ENCODE peak calls at places on chromosomes 11 and 22, in six cellular contexts. One of them, this sample, is unnamed.

GRCh38 chr11:56905936-56906335 is 82.8 kb upstream of the OR5AK2 start:
- DNase-seq in PC-3: peak; percentile 59
- DNase-seq in thoracic aorta: no peak
- DNase-seq in tibial nerve: no peak
- DNase-seq in BJ: no peak
- DNase-seq in skeletal muscle cell: no peak
- DNase-seq in this sample: no peak

GRCh38 chr11:93895106-93895862 is 44.9 kb upstream of the VSTM5 start:
- DNase-seq in thoracic aorta: no peak
- DNase-seq in tibial nerve: no peak
- DNase-seq in BJ: peak; percentile 53
- DNase-seq in skeletal muscle cell: no peak
- DNase-seq in PC-3: peak; percentile 95
- DNase-seq in this sample: peak; percentile 79

GRCh38 chr11:26028294-26028954 is 303.5 kb upstream of the ANO3 start:
- DNase-seq in PC-3: peak; percentile 11
- DNase-seq in thoracic aorta: no peak
- DNase-seq in tibial nerve: no peak
- DNase-seq in skeletal muscle cell: peak; percentile 39
- DNase-seq in BJ: peak; percentile 23
- DNase-seq in this sample: peak; percentile 9

GRCh38 chr11:134037093-134037908 is 31.6 kb upstream of the JAM3 start:
- DNase-seq in skeletal muscle cell: no peak
- DNase-seq in tibial nerve: peak; percentile 58
- DNase-seq in PC-3: peak; percentile 27
- DNase-seq in thoracic aorta: no peak
- DNase-seq in BJ: no peak
- DNase-seq in this sample: no peak

GRCh38 chr22:17199131-17199731 is 20.0 kb downstream of the ADA2 start:
- DNase-seq in skeletal muscle cell: peak; percentile 5
- DNase-seq in tibial nerve: no peak
- DNase-seq in BJ: no peak
- DNase-seq in PC-3: no peak
- DNase-seq in thoracic aorta: no peak
- DNase-seq in this sample: no peak

GRCh38 chr22:17234144-17234623 is 14.9 kb upstream of the ADA2 start:
- DNase-seq in skeletal muscle cell: no peak
- DNase-seq in tibial nerve: no peak
- DNase-seq in thoracic aorta: no peak
- DNase-seq in PC-3: no peak
- DNase-seq in BJ: no peak
- DNase-seq in this sample: no peak

GRCh38 chr22:23529166-23530103 is 50.7 kb downstream of the IGLL1 start:
- DNase-seq in BJ: no peak
- DNase-seq in tibial nerve: no peak
- DNase-seq in skeletal muscle cell: no peak
- DNase-seq in PC-3: no peak
- DNase-seq in thoracic aorta: no peak
- DNase-seq in this sample: no peak

GRCh38 chr11:92225563-92226308 is 1.1 kb downstream of the FAT3 start:
- DNase-seq in BJ: no peak
- DNase-seq in PC-3: no peak
- DNase-seq in tibial nerve: peak; percentile 12
- DNase-seq in skeletal muscle cell: no peak
- DNase-seq in thoracic aorta: no peak
- DNase-seq in this sample: no peak

GRCh38 chr22:40504285-40505249 is 132.0 kb downstream of the MRTFA start:
- DNase-seq in thoracic aorta: no peak
- DNase-seq in tibial nerve: no peak
- DNase-seq in skeletal muscle cell: no peak
- DNase-seq in PC-3: no peak
- DNase-seq in BJ: no peak
- DNase-seq in this sample: no peak

GRCh38 chr11:119594639-119595249 is 134.3 kb downstream of the NECTIN1 start:
- DNase-seq in tibial nerve: no peak
- DNase-seq in PC-3: peak; percentile 85
- DNase-seq in BJ: peak; percentile 19
- DNase-seq in skeletal muscle cell: peak; percentile 49
- DNase-seq in thoracic aorta: no peak
- DNase-seq in this sample: no peak

GRCh38 chr11:15300282-15300681 is 185.6 kb downstream of the INSC start:
- DNase-seq in BJ: no peak
- DNase-seq in tibial nerve: no peak
- DNase-seq in skeletal muscle cell: no peak
- DNase-seq in thoracic aorta: no peak
- DNase-seq in PC-3: no peak
- DNase-seq in this sample: no peak

GRCh38 chr11:66112041-66112491 is 42.0 kb downstream of the PACS1 start:
- DNase-seq in PC-3: no peak
- DNase-seq in BJ: no peak
- DNase-seq in tibial nerve: no peak
- DNase-seq in thoracic aorta: no peak
- DNase-seq in skeletal muscle cell: no peak
- DNase-seq in this sample: no peak

GRCh38 chr11:61071208-61071681 is 31.0 kb upstream of the CD5 start:
- DNase-seq in BJ: no peak
- DNase-seq in skeletal muscle cell: no peak
- DNase-seq in tibial nerve: no peak
- DNase-seq in PC-3: no peak
- DNase-seq in thoracic aorta: no peak
- DNase-seq in this sample: no peak

GRCh38 chr11:85316967-85317366 is 310.2 kb downstream of the DLG2 start:
- DNase-seq in BJ: no peak
- DNase-seq in PC-3: no peak
- DNase-seq in thoracic aorta: no peak
- DNase-seq in tibial nerve: no peak
- DNase-seq in skeletal muscle cell: no peak
- DNase-seq in this sample: no peak

GRCh38 chr11:107770546-107770945 is 58.7 kb upstream of the SLN start:
- DNase-seq in tibial nerve: no peak
- DNase-seq in thoracic aorta: no peak
- DNase-seq in skeletal muscle cell: no peak
- DNase-seq in PC-3: peak; percentile 51
- DNase-seq in BJ: peak; percentile 16
- DNase-seq in this sample: peak; percentile 17

GRCh38 chr11:45245237-45246045 is 40.7 kb downstream of the SYT13 start:
- DNase-seq in thoracic aorta: no peak
- DNase-seq in PC-3: no peak
- DNase-seq in tibial nerve: no peak
- DNase-seq in BJ: no peak
- DNase-seq in skeletal muscle cell: no peak
- DNase-seq in this sample: no peak

GRCh38 chr11:118265954-118266353 is 1.9 kb upstream of the MPZL2 start:
- DNase-seq in skeletal muscle cell: no peak
- DNase-seq in tibial nerve: no peak
- DNase-seq in thoracic aorta: no peak
- DNase-seq in PC-3: peak; percentile 31
- DNase-seq in BJ: no peak
- DNase-seq in this sample: no peak

GRCh38 chr11:65786786-65787636 is at the start of gene OVOL1:
- DNase-seq in BJ: no peak
- DNase-seq in tibial nerve: no peak
- DNase-seq in PC-3: peak; percentile 93
- DNase-seq in thoracic aorta: no peak
- DNase-seq in skeletal muscle cell: no peak
- DNase-seq in this sample: no peak

GRCh38 chr11:111764621-111765020 is 1.6 kb downstream of the PPP2R1B start:
- DNase-seq in PC-3: peak; percentile 73
- DNase-seq in skeletal muscle cell: no peak
- DNase-seq in tibial nerve: no peak
- DNase-seq in BJ: no peak
- DNase-seq in thoracic aorta: no peak
- DNase-seq in this sample: no peak

GRCh38 chr11:94128171-94128745 is 383 bp upstream of the PANX1 start:
- DNase-seq in skeletal muscle cell: no peak
- DNase-seq in thoracic aorta: no peak
- DNase-seq in PC-3: no peak
- DNase-seq in tibial nerve: no peak
- DNase-seq in BJ: no peak
- DNase-seq in this sample: no peak

GRCh38 chr11:4041731-4042391 is 52.7 kb upstream of the RRM1 start:
- DNase-seq in tibial nerve: no peak
- DNase-seq in BJ: no peak
- DNase-seq in skeletal muscle cell: no peak
- DNase-seq in thoracic aorta: no peak
- DNase-seq in PC-3: no peak
- DNase-seq in this sample: no peak

GRCh38 chr11:63549411-63549810 is 12.8 kb downstream of the PLAAT4 start:
- DNase-seq in PC-3: no peak
- DNase-seq in tibial nerve: no peak
- DNase-seq in skeletal muscle cell: no peak
- DNase-seq in BJ: no peak
- DNase-seq in thoracic aorta: no peak
- DNase-seq in this sample: no peak

GRCh38 chr22:25764270-25765015 is 22.5 kb downstream of the MYO18B start:
- DNase-seq in skeletal muscle cell: no peak
- DNase-seq in BJ: no peak
- DNase-seq in thoracic aorta: no peak
- DNase-seq in tibial nerve: no peak
- DNase-seq in PC-3: no peak
- DNase-seq in this sample: no peak

GRCh38 chr11:99069831-99070444 is 49.2 kb downstream of the CNTN5 start:
- DNase-seq in thoracic aorta: no peak
- DNase-seq in skeletal muscle cell: peak; percentile 4
- DNase-seq in PC-3: peak; percentile 39
- DNase-seq in tibial nerve: no peak
- DNase-seq in BJ: no peak
- DNase-seq in this sample: no peak

GRCh38 chr11:119717839-119718534 is 11.0 kb downstream of the NECTIN1 start:
- DNase-seq in skeletal muscle cell: no peak
- DNase-seq in tibial nerve: no peak
- DNase-seq in PC-3: no peak
- DNase-seq in thoracic aorta: no peak
- DNase-seq in BJ: no peak
- DNase-seq in this sample: no peak

GRCh38 chr11:19201737-19202605 is at the start of gene CSRP3:
- DNase-seq in thoracic aorta: no peak
- DNase-seq in PC-3: no peak
- DNase-seq in BJ: no peak
- DNase-seq in tibial nerve: no peak
- DNase-seq in skeletal muscle cell: no peak
- DNase-seq in this sample: no peak

GRCh38 chr11:117535870-117536411 is 208.3 kb downstream of the CEP164 start:
- DNase-seq in PC-3: no peak
- DNase-seq in BJ: no peak
- DNase-seq in skeletal muscle cell: no peak
- DNase-seq in thoracic aorta: no peak
- DNase-seq in tibial nerve: no peak
- DNase-seq in this sample: no peak

DNA sequence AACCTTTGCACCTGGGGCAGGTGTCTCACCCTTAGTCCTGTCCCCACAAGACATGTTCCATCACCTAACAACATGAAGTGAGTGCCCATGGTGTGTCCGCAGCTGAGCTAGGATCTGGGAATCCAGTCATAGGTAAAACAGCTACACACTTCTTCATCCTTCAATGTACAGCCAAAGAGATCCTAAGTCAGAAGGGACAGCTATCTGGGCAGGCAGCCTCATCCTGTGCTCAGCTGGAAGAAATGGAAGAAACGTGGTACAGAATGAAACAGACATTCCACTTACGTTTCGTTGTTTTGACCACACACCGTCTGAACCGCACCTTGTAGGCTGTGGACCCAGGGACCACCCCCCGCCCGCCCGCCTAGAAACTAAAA is 30.8 kb downstream of the PDGFB start:
- DNase-seq in tibial nerve: no peak
- DNase-seq in skeletal muscle cell: no peak
- DNase-seq in thoracic aorta: no peak
- DNase-seq in PC-3: peak; percentile 13
- DNase-seq in BJ: no peak
- DNase-seq in this sample: no peak
- H3K4me3 ChIP-seq in tibial nerve: no peak overlapping the region
- H3K4me3 ChIP-seq in skeletal muscle cell: no peak overlapping the region
- H3K4me3 ChIP-seq in thoracic aorta: no peak overlapping the region
- H3K4me3 ChIP-seq in PC-3: peak overlapping the region; percentile 56
- H3K4me3 ChIP-seq in BJ: no peak overlapping the region
- H3K4me3 ChIP-seq in this sample: no peak overlapping the region

DNA sequence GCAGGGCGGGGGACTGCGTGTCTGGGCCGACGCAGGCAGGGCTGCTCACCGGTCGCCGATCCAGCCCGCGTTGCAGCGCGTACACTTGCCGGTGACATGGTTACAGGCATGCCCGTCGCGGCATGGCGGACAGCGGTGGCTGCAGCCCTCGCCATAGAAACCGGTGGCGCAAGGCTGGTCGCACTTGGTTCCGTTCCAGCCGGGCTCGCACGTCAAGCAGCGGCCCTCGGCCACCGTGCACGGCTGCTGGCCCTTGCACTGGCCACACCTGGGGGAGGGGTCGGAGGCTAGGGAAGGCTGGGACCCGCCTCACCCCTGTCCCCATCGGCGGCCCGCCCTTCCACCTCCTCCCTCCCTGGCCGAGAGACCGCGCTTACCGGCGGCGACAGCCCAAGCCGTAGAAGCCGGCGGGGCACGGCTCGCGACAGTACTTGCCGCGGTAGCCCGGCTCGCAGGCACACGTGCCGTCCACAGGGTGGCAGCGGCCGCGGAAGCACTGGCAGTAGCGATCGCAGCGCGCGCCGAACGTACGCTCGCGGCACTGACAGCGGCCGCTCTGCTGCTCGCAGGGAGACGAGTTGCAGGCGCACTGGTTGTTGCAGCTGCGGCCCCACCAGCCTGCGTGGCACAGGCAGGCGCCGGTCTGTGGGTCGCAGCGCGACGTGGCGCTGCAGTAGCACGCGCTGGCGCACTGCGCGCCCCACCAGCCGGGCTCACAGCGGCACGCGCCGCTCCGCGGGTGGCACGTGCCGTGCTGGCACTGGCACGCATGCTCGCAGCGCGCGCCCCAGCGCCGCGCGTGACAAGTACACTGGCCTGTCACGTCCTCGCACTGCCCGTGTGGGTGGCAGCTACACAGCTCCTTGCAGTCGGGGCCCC is 6.7 kb downstream of the SCARF2 start:
- DNase-seq in tibial nerve: no peak
- DNase-seq in PC-3: peak; percentile 63
- DNase-seq in skeletal muscle cell: no peak
- DNase-seq in thoracic aorta: no peak
- DNase-seq in BJ: no peak
- DNase-seq in this sample: no peak
- H3K4me3 ChIP-seq in tibial nerve: no peak overlapping the region
- H3K4me3 ChIP-seq in PC-3: peak overlapping the region; percentile 56
- H3K4me3 ChIP-seq in skeletal muscle cell: no peak overlapping the region
- H3K4me3 ChIP-seq in thoracic aorta: peak overlapping the region; percentile 58
- H3K4me3 ChIP-seq in BJ: no peak overlapping the region
- H3K4me3 ChIP-seq in this sample: no peak overlapping the region

GRCh38 chr22:31748490-31748889 is 1.4 kb downstream of the PRR14L start:
- DNase-seq in thoracic aorta: no peak
- DNase-seq in BJ: no peak
- DNase-seq in tibial nerve: no peak
- DNase-seq in PC-3: peak; percentile 2
- DNase-seq in skeletal muscle cell: no peak
- DNase-seq in this sample: no peak
- H3K4me3 ChIP-seq in thoracic aorta: peak overlapping the region; percentile 94
- H3K4me3 ChIP-seq in BJ: peak overlapping the region; percentile 80
- H3K4me3 ChIP-seq in tibial nerve: no peak overlapping the region
- H3K4me3 ChIP-seq in PC-3: peak overlapping the region; percentile 100
- H3K4me3 ChIP-seq in skeletal muscle cell: peak overlapping the region; percentile 67
- H3K4me3 ChIP-seq in this sample: peak overlapping the region; percentile 85

GRCh38 chr22:46675479-46675878 is 55.3 kb downstream of the GRAMD4 start:
- DNase-seq in tibial nerve: no peak
- DNase-seq in PC-3: no peak
- DNase-seq in skeletal muscle cell: no peak
- DNase-seq in thoracic aorta: no peak
- DNase-seq in BJ: no peak
- DNase-seq in this sample: no peak
- H3K4me3 ChIP-seq in tibial nerve: no peak overlapping the region
- H3K4me3 ChIP-seq in PC-3: no peak overlapping the region
- H3K4me3 ChIP-seq in skeletal muscle cell: no peak overlapping the region
- H3K4me3 ChIP-seq in thoracic aorta: no peak overlapping the region
- H3K4me3 ChIP-seq in BJ: no peak overlapping the region
- H3K4me3 ChIP-seq in this sample: no peak overlapping the region